ENCODE peak calls at places on chromosomes 7 and 10, in ten cellular contexts. N, F, H, V, Y, R, A, L, G and W are unnamed samples.
A peak's percentile ranks its signal among the peaks of the same experiment; 100 is the strongest.

GRCh38 chr10:124291009-124291671 is 127.6 kb downstream of the OAT start:
- DNase-seq in N (no peak), F (peak; percentile 83), H (no peak), V (peak; percentile 51), Y (no peak), R (no peak), A (no peak), L (no peak), G (peak; percentile 86), W (peak; percentile 84)

GRCh38 chr10:13376771-13377170 is 28.7 kb upstream of the SEPHS1 start:
- DNase-seq in N (no peak), F (no peak), H (no peak), V (no peak), Y (no peak), R (no peak), A (no peak), L (no peak), G (no peak), W (no peak)

GRCh38 chr7:84139986-84140729 is 54.4 kb downstream of the SEMA3A start:
- DNase-seq in N (peak; percentile 12), F (no peak), H (no peak), V (no peak), Y (no peak), R (peak; percentile 52), A (no peak), L (no peak), G (no peak), W (peak; percentile 36)

GRCh38 chr10:13928362-13928921 is 341.7 kb downstream of the PRPF18 start:
- DNase-seq in N (no peak), F (no peak), H (no peak), V (no peak), Y (no peak), R (no peak), A (no peak), L (no peak), G (no peak), W (no peak)

GRCh38 chr7:110224643-110225042 is 866.3 kb upstream of the LRRN3 start:
- DNase-seq in N (peak; percentile 2), F (no peak), H (no peak), V (no peak), Y (no peak), R (peak; percentile 2), A (peak; percentile 20), L (no peak), G (no peak), W (no peak)

GRCh38 chr10:70987396-70988130 is 99.2 kb upstream of the PCBD1 start:
- DNase-seq in N (no peak), F (no peak), H (no peak), V (no peak), Y (no peak), R (no peak), A (no peak), L (no peak), G (peak; percentile 63), W (no peak)

GRCh38 chr10:46558411-46559185 is 2.1 kb upstream of the GPRIN2 start:
- DNase-seq in N (no peak), F (peak; percentile 62), H (no peak), V (no peak), Y (no peak), R (no peak), A (peak; percentile 58), L (no peak), G (peak; percentile 80), W (no peak)

GRCh38 chr7:3579638-3580219 is 278.7 kb downstream of the SDK1 start:
- DNase-seq in N (no peak), F (no peak), H (no peak), V (no peak), Y (no peak), R (no peak), A (no peak), L (no peak), G (no peak), W (no peak)

GRCh38 chr10:110808123-110808522 is 63.6 kb upstream of the PDCD4 start:
- DNase-seq in N (no peak), F (no peak), H (no peak), V (no peak), Y (no peak), R (no peak), A (no peak), L (no peak), G (no peak), W (no peak)

GRCh38 chr10:63675171-63675570 is 154.0 kb downstream of the REEP3 start:
- DNase-seq in N (no peak), F (no peak), H (no peak), V (no peak), Y (no peak), R (peak; percentile 62), A (no peak), L (no peak), G (no peak), W (no peak)

GRCh38 chr10:79414714-79415113 is 30.7 kb downstream of the ZCCHC24 start:
- DNase-seq in N (no peak), F (no peak), H (no peak), V (peak; percentile 4), Y (no peak), R (no peak), A (no peak), L (no peak), G (peak; percentile 2), W (no peak)

GRCh38 chr7:128704909-128705308 is 32.8 kb downstream of the GARIN1A start:
- DNase-seq in N (no peak), F (no peak), H (no peak), V (no peak), Y (no peak), R (no peak), A (no peak), L (no peak), G (no peak), W (no peak)

GRCh38 chr7:66628361-66629221 is at the start of gene KCTD7:
- DNase-seq in N (peak; percentile 99), F (peak; percentile 99), H (peak; percentile 99), V (peak; percentile 99), Y (peak; percentile 93), R (peak; percentile 98), A (peak; percentile 98), L (peak; percentile 97), G (peak; percentile 100), W (peak; percentile 98)

GRCh38 chr10:59073456-59074053 is 102.9 kb upstream of the PHYHIPL start:
- DNase-seq in N (no peak), F (no peak), H (no peak), V (no peak), Y (no peak), R (no peak), A (peak; percentile 38), L (no peak), G (no peak), W (no peak)

GRCh38 chr7:139451638-139452037 is 31.8 kb downstream of the KLRG2 start:
- DNase-seq in N (peak; percentile 79), F (no peak), H (no peak), V (peak; percentile 39), Y (no peak), R (peak; percentile 77), A (no peak), L (no peak), G (no peak), W (peak; percentile 56)

GRCh38 chr7:18666107-18666728 is 170.7 kb downstream of the HDAC9 start:
- DNase-seq in N (peak; percentile 55), F (peak; percentile 87), H (peak; percentile 86), V (peak; percentile 81), Y (peak; percentile 55), R (peak; percentile 74), A (peak; percentile 71), L (peak; percentile 73), G (peak; percentile 96), W (peak; percentile 77)

GRCh38 chr10:122543676-122544075 is 16.9 kb upstream of the DMBT1 start:
- DNase-seq in N (no peak), F (no peak), H (no peak), V (no peak), Y (no peak), R (no peak), A (no peak), L (no peak), G (no peak), W (peak; percentile 21)

GRCh38 chr7:140653319-140654108 is 12.9 kb upstream of the DENND2A start:
- DNase-seq in N (peak; percentile 68), F (peak; percentile 85), H (peak; percentile 58), V (peak; percentile 51), Y (no peak), R (peak; percentile 86), A (peak; percentile 68), L (peak; percentile 35), G (peak; percentile 91), W (peak; percentile 85)

GRCh38 chr10:51010977-51011376 is 63.3 kb upstream of the PRKG1 start:
- DNase-seq in N (no peak), F (no peak), H (no peak), V (no peak), Y (no peak), R (peak; percentile 54), A (peak; percentile 13), L (peak; percentile 16), G (no peak), W (peak; percentile 26)